ENCODE peak calls at places on chromosomes 2 and 18, in six cellular contexts. M is omental fat pad; T is NCI-H226; L is A549; S is activated CD4-positive, alpha-beta T cell treated with anti-CD3 and anti-CD28 coated beads, Interleukin-2, amount 50 U/mL, for 4 hours; Q is AG10803. E is an unnamed sample.

GRCh38 chr2:124339709-124340108 is 314.6 kb downstream of the CNTNAP5 start:
- DNase-seq in M (no peak), T (no peak), L (no peak), S (no peak), Q (no peak), E (no peak)

GRCh38 chr2:40030451-40030975 is 251.5 kb upstream of the THUMPD2 start:
- DNase-seq in M (no peak), T (no peak), L (no peak), S (no peak), Q (peak), E (no peak)

GRCh38 chr18:59846814-59847490 is 52.8 kb upstream of the PMAIP1 start:
- DNase-seq in M (no peak), T (peak), L (peak), S (peak), Q (peak), E (no peak)

GRCh38 chr18:57214976-57215375 is 68.1 kb downstream of the BOD1L2 start:
- DNase-seq in M (no peak), T (no peak), L (no peak), S (no peak), Q (no peak), E (no peak)

GRCh38 chr2:217412721-217413120 is 552.9 kb upstream of the TNP1 start:
- DNase-seq in M (no peak), T (no peak), L (no peak), S (no peak), Q (peak), E (no peak)

GRCh38 chr2:11674983-11675382 is 5.0 kb upstream of the NTSR2 start:
- DNase-seq in M (no peak), T (no peak), L (no peak), S (no peak), Q (no peak), E (no peak)

GRCh38 chr2:191555092-191555742 is 122.7 kb upstream of the NABP1 start:
- DNase-seq in M (peak), T (peak), L (peak), S (peak), Q (peak), E (peak)

GRCh38 chr2:106192752-106193490 is 1.2 kb downstream of the UXS1 start:
- DNase-seq in M (no peak), T (peak), L (peak), S (peak), Q (peak), E (no peak)

GRCh38 chr2:174004900-174005605 is 39.9 kb upstream of the SP3 start:
- DNase-seq in M (no peak), T (peak), L (no peak), S (no peak), Q (peak), E (no peak)

GRCh38 chr2:230067990-230068657 is 600 bp downstream of the SLC16A14 start:
- DNase-seq in M (no peak), T (no peak), L (peak), S (peak), Q (peak), E (no peak)

GRCh38 chr18:22728481-22729105 is 204.5 kb upstream of the RBBP8 start:
- DNase-seq in M (no peak), T (no peak), L (no peak), S (no peak), Q (no peak), E (no peak)

GRCh38 chr2:14385043-14385442 is 247.5 kb upstream of the LRATD1 start:
- DNase-seq in M (no peak), T (no peak), L (no peak), S (no peak), Q (peak), E (no peak)

GRCh38 chr2:86747708-86748627 is 27.9 kb downstream of the RMND5A start:
- DNase-seq in M (no peak), T (peak), L (peak), S (no peak), Q (peak), E (no peak)

GRCh38 chr2:235021752-235022151 is 69.9 kb downstream of the SH3BP4 start:
- DNase-seq in M (no peak), T (peak), L (peak), S (no peak), Q (peak), E (no peak)

GRCh38 chr2:118047273-118047898 is 33.5 kb upstream of the CCDC93 start:
- DNase-seq in M (no peak), T (peak), L (peak), S (no peak), Q (peak), E (no peak)

GRCh38 chr18:51323941-51324340 is 126.5 kb upstream of the MEX3C start:
- DNase-seq in M (no peak), T (no peak), L (no peak), S (no peak), Q (no peak), E (no peak)

GRCh38 chr18:12564861-12565260 is 93.0 kb downstream of the SPIRE1 start:
- DNase-seq in M (no peak), T (no peak), L (no peak), S (no peak), Q (no peak), E (no peak)